ENCODE peak calls at places on chromosomes 12 and 14, in four cellular contexts. H is NCI-H1092 treated with DMSO at 0.1 percent for 48 hours, K is endothelial cell, N is occipital lobe. W is an unnamed sample.

GRCh38 chr12:22935501-22935900 is 310.5 kb downstream of the ETNK1 start:
- DNase-seq in H (no peak), K (no peak), N (no peak), W (no peak)

GRCh38 chr12:62799126-62799736 is 135.7 kb downstream of the PPM1H start:
- DNase-seq in H (peak), K (peak), N (no peak), W (no peak)

GRCh38 chr12:64080319-64081008 is 141.6 kb downstream of the KICS2 start:
- DNase-seq in H (no peak), K (no peak), N (no peak), W (no peak)

GRCh38 chr12:67649165-67650126 is 901 bp downstream of the DYRK2 start:
- DNase-seq in H (no peak), K (peak), N (no peak), W (no peak)

GRCh38 chr14:72638021-72638420 is 255.9 kb downstream of the DPF3 start:
- DNase-seq in H (no peak), K (no peak), N (no peak), W (no peak)

GRCh38 chr14:71198681-71199080 is 291.4 kb downstream of the PCNX1 start:
- DNase-seq in H (no peak), K (no peak), N (no peak), W (no peak)

GRCh38 chr12:130680451-130680990 is 35.6 kb downstream of the RIMBP2 start:
- DNase-seq in H (no peak), K (no peak), N (no peak), W (peak)

GRCh38 chr12:72434989-72435388 is 162.8 kb downstream of the TRHDE start:
- DNase-seq in H (no peak), K (no peak), N (no peak), W (no peak)

GRCh38 chr14:97426776-97427175 is 629.6 kb downstream of the VRK1 start:
- DNase-seq in H (no peak), K (no peak), N (no peak), W (no peak)

GRCh38 chr12:30989754-30990153 is 63.2 kb downstream of the TSPAN11 start:
- DNase-seq in H (peak), K (peak), N (no peak), W (no peak)

GRCh38 chr14:83826838-83827237 is 1703.1 kb upstream of the FLRT2 start:
- DNase-seq in H (no peak), K (no peak), N (no peak), W (no peak)

GRCh38 chr14:92753250-92753649 is 4.8 kb upstream of the LGMN start:
- DNase-seq in H (no peak), K (no peak), N (no peak), W (no peak)

GRCh38 chr12:16093825-16094224 is 182.7 kb downstream of the DERA start:
- DNase-seq in H (no peak), K (no peak), N (no peak), W (no peak)

GRCh38 chr14:75440733-75441474 is 13.1 kb downstream of the JDP2 start:
- DNase-seq in H (no peak), K (no peak), N (no peak), W (peak)

GRCh38 chr14:35409595-35409994 is 5.0 kb upstream of the NFKBIA start:
- DNase-seq in H (no peak), K (no peak), N (no peak), W (no peak)

GRCh38 chr14:70515796-70516195 is 19.0 kb downstream of the ADAM20 start:
- DNase-seq in H (no peak), K (no peak), N (no peak), W (no peak)

GRCh38 chr14:79896009-79896408 is 315.3 kb downstream of the DIO2 start:
- DNase-seq in H (no peak), K (no peak), N (no peak), W (no peak)

GRCh38 chr14:32252030-32252670 is 49.1 kb upstream of the RNU6-8 start:
- DNase-seq in H (peak), K (peak), N (peak), W (no peak)

GRCh38 chr14:48398675-48399282 is 723.4 kb upstream of the MDGA2 start:
- DNase-seq in H (peak), K (peak), N (no peak), W (no peak)

GRCh38 chr12:113899844-113900471 is 66.2 kb downstream of the RBM19 start:
- DNase-seq in H (peak), K (no peak), N (peak), W (no peak)

GRCh38 chr12:59194794-59195193 is 274.5 kb upstream of the LRIG3 start:
- DNase-seq in H (no peak), K (no peak), N (no peak), W (no peak)

GRCh38 chr14:96146131-96146771 is 58.4 kb upstream of the BDKRB2 start:
- DNase-seq in H (no peak), K (no peak), N (peak), W (peak)

GRCh38 chr12:108729612-108730336 is 1.5 kb downstream of the CORO1C start:
- DNase-seq in H (peak), K (no peak), N (no peak), W (no peak)

GRCh38 chr14:90040411-90040810 is 21.4 kb upstream of the KCNK13 start:
- DNase-seq in H (no peak), K (no peak), N (no peak), W (no peak)

GRCh38 chr12:25689996-25690501 is 137.0 kb upstream of the LMNTD1 start:
- DNase-seq in H (no peak), K (no peak), N (no peak), W (peak)

GRCh38 chr14:71688576-71688975 is 243.7 kb upstream of the RGS6 start:
- DNase-seq in H (no peak), K (no peak), N (no peak), W (no peak)

GRCh38 chr14:23376477-23377200 is at the start of gene CMTM5:
- DNase-seq in H (no peak), K (no peak), N (peak), W (peak)

GRCh38 chr14:54606631-54607133 is 39.8 kb downstream of the SAMD4A start:
- DNase-seq in H (no peak), K (no peak), N (no peak), W (no peak)

GRCh38 chr14:40417777-40418401 is 985.7 kb upstream of the FBXO33 start:
- DNase-seq in H (peak), K (peak), N (no peak), W (no peak)

GRCh38 chr12:116164976-116165425 is 112.5 kb downstream of the MED13L start:
- DNase-seq in H (no peak), K (no peak), N (no peak), W (no peak)

GRCh38 chr14:23861666-23862065 is 91.9 kb upstream of the DHRS4 start:
- DNase-seq in H (no peak), K (no peak), N (no peak), W (no peak)

GRCh38 chr12:59010948-59011347 is 90.6 kb upstream of the LRIG3 start:
- DNase-seq in H (no peak), K (no peak), N (no peak), W (no peak)

GRCh38 chr14:32703246-32703645 is 235.4 kb upstream of the NPAS3 start:
- DNase-seq in H (no peak), K (no peak), N (no peak), W (no peak)

GRCh38 chr12:20044304-20044703 is 324.0 kb upstream of the PDE3A start:
- DNase-seq in H (no peak), K (no peak), N (no peak), W (no peak)

GRCh38 chr14:20614038-20614840 is 23.1 kb upstream of the RNASE12 start:
- DNase-seq in H (no peak), K (peak), N (no peak), W (no peak)

GRCh38 chr14:73460691-73461127 is 2.4 kb upstream of the NUMB start:
- DNase-seq in H (peak), K (no peak), N (no peak), W (no peak)

GRCh38 chr12:110224379-110225304 is 56.4 kb upstream of the ATP2A2 start:
- DNase-seq in H (no peak), K (no peak), N (peak), W (no peak)

GRCh38 chr14:75011356-75012097 is 8.8 kb downstream of the EIF2B2 start:
- DNase-seq in H (no peak), K (no peak), N (no peak), W (no peak)

GRCh38 chr12:12630850-12631249 is 19.2 kb downstream of the CREBL2 start:
- DNase-seq in H (no peak), K (no peak), N (no peak), W (no peak)

GRCh38 chr12:58487280-58488141 is 432.8 kb downstream of the LRIG3 start:
- DNase-seq in H (no peak), K (no peak), N (no peak), W (no peak)